ENCODE peak calls at places on chromosomes 6 and 20, in five cellular contexts. One of them, this sample, is unnamed.

GRCh38 chr6:7219310-7219709 is 93.7 kb downstream of the SSR1 start:
- DNase-seq in choroid plexus epithelial cell: peak
- DNase-seq in glutamatergic neuron: no peak
- DNase-seq in left lung: no peak
- DNase-seq in spleen: no peak
- DNase-seq in this sample: no peak

GRCh38 chr6:42338573-42339218 is 113.0 kb downstream of the TRERF1 start:
- DNase-seq in left lung: no peak
- DNase-seq in glutamatergic neuron: no peak
- DNase-seq in choroid plexus epithelial cell: peak
- DNase-seq in spleen: no peak
- DNase-seq in this sample: no peak

GRCh38 chr20:50187403-50188051 is 3.1 kb upstream of the CEBPB start:
- DNase-seq in left lung: peak
- DNase-seq in spleen: peak
- DNase-seq in glutamatergic neuron: no peak
- DNase-seq in choroid plexus epithelial cell: peak
- DNase-seq in this sample: no peak

GRCh38 chr6:125325586-125325985 is 23.8 kb upstream of the HDDC2 start:
- DNase-seq in spleen: no peak
- DNase-seq in left lung: no peak
- DNase-seq in glutamatergic neuron: no peak
- DNase-seq in choroid plexus epithelial cell: peak
- DNase-seq in this sample: no peak

GRCh38 chr6:69086689-69087088 is 451.6 kb downstream of the ADGRB3 start:
- DNase-seq in left lung: no peak
- DNase-seq in spleen: no peak
- DNase-seq in glutamatergic neuron: no peak
- DNase-seq in choroid plexus epithelial cell: no peak
- DNase-seq in this sample: no peak

GRCh38 chr6:43029120-43029519 is 7.7 kb downstream of the RRP36 start:
- DNase-seq in choroid plexus epithelial cell: no peak
- DNase-seq in left lung: no peak
- DNase-seq in spleen: no peak
- DNase-seq in glutamatergic neuron: no peak
- DNase-seq in this sample: no peak

GRCh38 chr6:99521557-99522286 is 6.5 kb upstream of the USP45 start:
- DNase-seq in choroid plexus epithelial cell: peak
- DNase-seq in spleen: no peak
- DNase-seq in left lung: peak
- DNase-seq in glutamatergic neuron: no peak
- DNase-seq in this sample: no peak

GRCh38 chr20:53157443-53158408 is 185.6 kb downstream of the TSHZ2 start:
- DNase-seq in glutamatergic neuron: peak
- DNase-seq in choroid plexus epithelial cell: peak
- DNase-seq in left lung: peak
- DNase-seq in spleen: peak
- DNase-seq in this sample: no peak

DNA sequence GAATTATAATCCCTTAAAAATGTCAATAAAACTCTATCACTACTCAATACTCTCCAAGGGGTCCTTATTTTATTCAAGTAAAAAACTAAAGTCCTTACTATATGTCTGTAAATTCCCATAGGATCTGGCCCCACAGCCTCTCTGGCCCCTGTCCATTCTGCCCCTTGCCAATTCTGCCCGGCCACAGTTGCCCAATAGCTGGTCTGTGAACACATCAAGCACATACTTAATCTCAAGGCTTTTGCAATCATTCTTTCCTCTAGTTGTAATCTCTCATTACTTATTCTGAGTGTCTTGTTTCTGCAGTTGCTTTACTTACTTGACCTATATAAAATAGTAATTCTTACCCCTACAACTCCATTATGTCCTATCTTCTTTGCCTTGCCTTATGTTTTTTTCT is 22.5 kb upstream of the GFRAL start:
- DNase-seq in glutamatergic neuron: no peak
- DNase-seq in choroid plexus epithelial cell: no peak
- DNase-seq in spleen: no peak
- DNase-seq in left lung: no peak
- DNase-seq in this sample: no peak
- TF ChIP-seq CTCF in glutamatergic neuron: no peak
- TF ChIP-seq CTCF in choroid plexus epithelial cell: no peak
- TF ChIP-seq CTCF in spleen: no peak
- TF ChIP-seq CTCF in left lung: no peak
- TF ChIP-seq CTCF in this sample: no peak

DNA sequence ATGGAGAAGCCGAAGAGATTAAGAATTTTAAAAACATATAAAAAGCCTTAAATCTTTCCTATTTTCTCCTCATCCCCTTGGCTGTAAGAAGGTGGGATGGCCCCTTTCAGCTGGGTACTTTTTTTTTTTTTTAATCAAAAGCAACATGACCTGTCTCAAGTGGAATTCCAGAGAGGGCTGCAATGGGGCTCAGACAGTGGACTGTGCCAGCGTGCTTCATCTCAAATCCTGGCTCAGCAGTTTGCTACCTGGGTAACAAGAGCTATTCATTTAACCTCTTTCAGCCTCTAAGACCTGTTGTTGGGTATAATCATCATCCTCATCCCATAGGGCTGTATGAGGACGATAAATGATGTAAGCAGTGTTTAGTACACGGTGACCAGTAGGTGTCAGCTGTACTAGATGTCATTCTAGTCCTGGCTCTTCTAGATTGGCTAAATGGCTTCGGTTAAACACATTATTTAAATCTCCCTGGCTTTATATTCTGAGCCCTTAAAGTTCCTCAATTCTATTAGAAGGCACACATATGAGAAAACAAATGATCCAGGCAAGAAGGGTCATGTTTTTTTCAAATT is 6.9 kb upstream of the PPP1R3G start:
- DNase-seq in choroid plexus epithelial cell: no peak
- DNase-seq in glutamatergic neuron: no peak
- DNase-seq in spleen: no peak
- DNase-seq in left lung: no peak
- DNase-seq in this sample: no peak
- TF ChIP-seq CTCF in choroid plexus epithelial cell: peak
- TF ChIP-seq CTCF in glutamatergic neuron: no peak
- TF ChIP-seq CTCF in spleen: no peak
- TF ChIP-seq CTCF in left lung: no peak
- TF ChIP-seq CTCF in this sample: no peak

DNA sequence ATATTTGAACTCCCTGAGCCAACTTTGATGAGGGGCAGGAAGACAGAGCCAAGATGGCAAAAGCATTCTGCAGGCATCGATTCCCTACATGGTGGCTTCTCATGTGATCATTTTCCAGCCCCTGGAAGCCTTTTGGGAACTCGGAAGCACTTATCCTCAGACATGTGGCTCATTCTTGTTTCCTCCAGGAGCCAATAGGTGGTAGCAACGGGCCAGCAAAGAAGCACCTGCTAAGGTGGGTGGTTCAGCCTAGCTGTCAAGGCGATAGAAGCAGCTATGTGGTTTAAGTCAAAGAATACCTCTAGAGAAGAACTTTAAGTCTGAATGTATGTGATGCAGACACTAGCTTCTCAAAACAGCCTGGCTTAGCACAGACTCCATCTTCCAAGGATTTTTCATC is 64.9 kb upstream of the PAX1 start:
- DNase-seq in choroid plexus epithelial cell: no peak
- DNase-seq in spleen: no peak
- DNase-seq in left lung: no peak
- DNase-seq in glutamatergic neuron: no peak
- DNase-seq in this sample: no peak
- TF ChIP-seq CTCF in choroid plexus epithelial cell: no peak
- TF ChIP-seq CTCF in spleen: no peak
- TF ChIP-seq CTCF in left lung: no peak
- TF ChIP-seq CTCF in glutamatergic neuron: no peak
- TF ChIP-seq CTCF in this sample: no peak

GRCh38 chr6:89895273-89895874 is 1.1 kb downstream of the GJA10 start:
- DNase-seq in choroid plexus epithelial cell: peak
- DNase-seq in glutamatergic neuron: no peak
- DNase-seq in spleen: no peak
- DNase-seq in left lung: no peak
- DNase-seq in this sample: no peak

GRCh38 chr6:89888871-89889270 is 5.4 kb upstream of the GJA10 start:
- DNase-seq in choroid plexus epithelial cell: no peak
- DNase-seq in spleen: no peak
- DNase-seq in left lung: no peak
- DNase-seq in glutamatergic neuron: no peak
- DNase-seq in this sample: no peak

GRCh38 chr6:89894169-89894568 is at the start of gene GJA10:
- DNase-seq in left lung: no peak
- DNase-seq in spleen: no peak
- DNase-seq in choroid plexus epithelial cell: no peak
- DNase-seq in glutamatergic neuron: no peak
- DNase-seq in this sample: no peak
- TF ChIP-seq CTCF in left lung: no peak
- TF ChIP-seq CTCF in spleen: no peak
- TF ChIP-seq CTCF in choroid plexus epithelial cell: no peak
- TF ChIP-seq CTCF in glutamatergic neuron: no peak
- TF ChIP-seq CTCF in this sample: no peak

DNA sequence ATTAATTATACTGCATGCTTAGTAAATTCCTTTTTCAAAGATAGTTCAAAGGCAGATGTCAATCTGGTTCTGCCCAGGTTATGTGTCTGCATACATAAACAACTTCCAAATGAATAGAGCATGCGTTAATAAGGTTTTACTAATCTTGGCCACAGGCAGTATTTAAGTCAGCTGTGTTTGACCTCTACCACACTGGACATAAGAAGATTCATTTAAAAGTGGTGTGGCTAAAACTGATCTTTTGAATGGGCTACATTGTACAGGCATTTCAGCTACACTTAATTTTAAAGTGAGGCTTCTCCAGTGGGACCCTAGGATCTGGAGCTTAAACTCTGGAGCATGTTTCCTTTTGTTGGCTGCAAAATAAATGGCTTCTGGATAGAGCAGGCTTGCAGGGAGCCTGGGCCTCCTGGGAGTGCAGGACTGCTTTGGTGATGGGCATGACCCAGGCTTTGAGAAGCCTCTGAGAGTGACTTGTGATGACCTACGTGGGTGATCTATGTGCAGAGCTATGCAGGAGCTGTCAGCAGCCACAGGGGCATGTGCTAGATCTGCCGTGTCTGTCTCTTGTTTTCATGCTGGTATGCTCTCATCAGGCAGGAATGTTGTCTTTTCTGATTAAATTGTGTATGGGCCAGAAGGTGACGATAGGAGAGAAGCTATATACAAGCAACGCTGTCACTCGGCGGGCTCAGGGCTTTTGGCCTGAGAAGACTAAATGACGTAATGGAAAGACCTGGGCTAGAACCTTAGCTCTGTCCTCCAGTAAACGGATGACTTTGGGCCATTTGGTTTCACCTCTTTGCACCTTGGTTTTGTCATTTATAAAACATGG is 331.3 kb downstream of the QKI start:
- DNase-seq in left lung: no peak
- DNase-seq in glutamatergic neuron: peak
- DNase-seq in choroid plexus epithelial cell: peak
- DNase-seq in spleen: no peak
- DNase-seq in this sample: no peak
- TF ChIP-seq CTCF in left lung: no peak
- TF ChIP-seq CTCF in glutamatergic neuron: no peak
- TF ChIP-seq CTCF in choroid plexus epithelial cell: no peak
- TF ChIP-seq CTCF in spleen: no peak
- TF ChIP-seq CTCF in this sample: no peak

GRCh38 chr6:123965894-123966293 is 162.2 kb downstream of the NKAIN2 start:
- DNase-seq in glutamatergic neuron: no peak
- DNase-seq in left lung: no peak
- DNase-seq in spleen: no peak
- DNase-seq in choroid plexus epithelial cell: peak
- DNase-seq in this sample: no peak
- TF ChIP-seq CTCF in glutamatergic neuron: peak
- TF ChIP-seq CTCF in left lung: no peak
- TF ChIP-seq CTCF in spleen: no peak
- TF ChIP-seq CTCF in choroid plexus epithelial cell: peak
- TF ChIP-seq CTCF in this sample: peak

GRCh38 chr6:163711615-163712568 is 297.4 kb downstream of the QKI start:
- DNase-seq in spleen: peak
- DNase-seq in choroid plexus epithelial cell: no peak
- DNase-seq in left lung: peak
- DNase-seq in glutamatergic neuron: no peak
- DNase-seq in this sample: no peak
- TF ChIP-seq CTCF in spleen: no peak
- TF ChIP-seq CTCF in choroid plexus epithelial cell: no peak
- TF ChIP-seq CTCF in left lung: no peak
- TF ChIP-seq CTCF in glutamatergic neuron: no peak
- TF ChIP-seq CTCF in this sample: no peak

DNA sequence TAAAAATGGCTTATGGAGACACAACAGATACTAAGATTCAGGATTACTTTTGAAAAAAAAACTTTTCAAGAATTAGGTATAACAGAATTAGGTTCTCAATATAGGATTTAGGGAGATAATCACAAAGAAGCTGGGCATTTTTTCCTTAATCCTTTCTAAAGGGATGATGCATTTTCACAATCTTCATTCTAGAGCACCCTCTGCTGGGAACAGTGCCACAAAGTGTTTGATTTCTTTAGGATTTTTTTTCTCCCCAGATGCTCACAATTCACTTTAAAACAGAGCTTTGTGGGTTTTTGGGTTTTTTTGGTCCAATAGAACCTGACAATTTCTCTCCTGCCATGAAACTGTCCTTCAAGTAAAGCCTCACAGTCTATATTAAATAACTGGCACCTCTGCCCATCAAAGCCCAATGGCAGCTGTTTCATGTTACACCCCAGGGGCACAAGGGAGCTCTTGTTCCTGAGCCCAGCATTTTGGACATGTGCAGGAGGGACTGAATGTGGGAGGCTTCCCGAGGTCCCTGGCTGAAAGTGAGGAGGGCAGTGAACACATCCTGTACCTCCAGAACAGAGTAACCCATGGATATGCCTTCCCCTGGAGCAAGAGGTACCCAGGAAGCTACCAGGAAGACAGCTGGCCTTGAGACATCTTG is 39.7 kb downstream of the PREP start:
- DNase-seq in left lung: no peak
- DNase-seq in glutamatergic neuron: no peak
- DNase-seq in choroid plexus epithelial cell: peak
- DNase-seq in spleen: no peak
- DNase-seq in this sample: no peak
- TF ChIP-seq CTCF in left lung: peak
- TF ChIP-seq CTCF in glutamatergic neuron: no peak
- TF ChIP-seq CTCF in choroid plexus epithelial cell: peak
- TF ChIP-seq CTCF in spleen: no peak
- TF ChIP-seq CTCF in this sample: peak

GRCh38 chr20:20130399-20130798 is 78.1 kb downstream of the CFAP61 start:
- DNase-seq in choroid plexus epithelial cell: peak
- DNase-seq in spleen: no peak
- DNase-seq in left lung: no peak
- DNase-seq in glutamatergic neuron: no peak
- DNase-seq in this sample: no peak
- TF ChIP-seq CTCF in choroid plexus epithelial cell: peak
- TF ChIP-seq CTCF in spleen: no peak
- TF ChIP-seq CTCF in left lung: no peak
- TF ChIP-seq CTCF in glutamatergic neuron: no peak
- TF ChIP-seq CTCF in this sample: peak

DNA sequence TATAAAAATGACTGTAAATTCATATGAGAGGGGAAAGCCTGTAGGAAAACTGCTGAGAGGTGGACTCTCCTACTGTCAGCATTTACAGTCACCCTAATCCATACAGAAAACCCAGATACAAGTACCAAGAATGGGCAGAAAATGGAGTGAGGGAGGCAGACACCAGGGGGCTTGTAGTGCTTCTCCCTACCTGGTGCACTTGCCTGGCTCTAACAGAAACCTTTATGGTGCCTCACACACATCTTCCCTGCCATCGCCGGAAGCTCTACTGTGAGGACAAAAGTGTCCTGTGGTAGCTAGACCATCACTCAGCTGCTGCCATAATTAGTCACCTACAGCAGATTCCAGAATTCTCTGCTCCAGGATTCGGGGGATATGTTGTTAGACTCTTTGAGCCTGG is 441.3 kb downstream of the TFAP2B start:
- DNase-seq in glutamatergic neuron: no peak
- DNase-seq in choroid plexus epithelial cell: no peak
- DNase-seq in left lung: no peak
- DNase-seq in spleen: no peak
- DNase-seq in this sample: no peak
- TF ChIP-seq CTCF in glutamatergic neuron: no peak
- TF ChIP-seq CTCF in choroid plexus epithelial cell: no peak
- TF ChIP-seq CTCF in left lung: no peak
- TF ChIP-seq CTCF in spleen: no peak
- TF ChIP-seq CTCF in this sample: no peak

This sample was measured in type B pancreatic cell.